ENCODE peak calls at places on chromosomes 5 and 9, in four cellular contexts. G, Z, K and A are unnamed samples.

GRCh38 chr5:43565043-43565442 is 8.2 kb upstream of the PAIP1 start:
- DNase-seq in K (no peak), Z (no peak), G (no peak), A (no peak)

GRCh38 chr9:68706579-68707201 is 1.6 kb downstream of the PIP5K1B start:
- DNase-seq in K (peak), G (no peak), Z (no peak), A (no peak)

GRCh38 chr9:79652598-79652997 is 80.8 kb downstream of the TLE4 start:
- DNase-seq in G (no peak), K (no peak), Z (no peak), A (no peak)

GRCh38 chr5:173735171-173735570 is 118.7 kb upstream of the BOD1 start:
- DNase-seq in K (no peak), G (no peak), Z (no peak), A (no peak)

GRCh38 chr5:35246411-35246810 is 16.1 kb upstream of the PRLR start:
- DNase-seq in K (no peak), Z (no peak), G (peak), A (no peak)

GRCh38 chr9:121447341-121447834 is 52.3 kb downstream of the GGTA1 start:
- DNase-seq in Z (no peak), K (no peak), G (no peak), A (no peak)

GRCh38 chr5:59416441-59416840 is 477.1 kb downstream of the PDE4D start:
- DNase-seq in K (no peak), G (peak), Z (no peak), A (no peak)

GRCh38 chr9:90107021-90107771 is 502.4 kb downstream of the GADD45G start:
- DNase-seq in G (no peak), Z (no peak), K (no peak), A (no peak)

GRCh38 chr5:138468133-138468965 is 3.1 kb downstream of the EGR1 start:
- DNase-seq in G (no peak), Z (no peak), K (no peak), A (no peak)

GRCh38 chr5:113381015-113381326 is 53.8 kb downstream of the TSSK1B start:
- DNase-seq in G (no peak), K (no peak), Z (no peak), A (no peak)

GRCh38 chr5:41408676-41409443 is 101.5 kb downstream of the PLCXD3 start:
- DNase-seq in G (no peak), K (no peak), Z (no peak), A (no peak)

GRCh38 chr5:81222285-81222684 is 10.8 kb upstream of the CKMT2 start:
- DNase-seq in K (no peak), G (no peak), Z (no peak), A (no peak)

GRCh38 chr5:166979576-166979975 is 1311.9 kb upstream of the WWC1 start:
- DNase-seq in Z (no peak), K (no peak), G (no peak), A (no peak)

GRCh38 chr5:68433921-68434879 is 218.6 kb downstream of the PIK3R1 start:
- DNase-seq in Z (peak), G (peak), K (peak), A (peak)

GRCh38 chr5:28328691-28329090 is 1290.3 kb upstream of the CDH9 start:
- DNase-seq in Z (no peak), K (no peak), G (no peak), A (no peak)
- H3K27ac ChIP-seq in Z (no peak), K (no peak), G (no peak), A (no peak)

GRCh38 chr9:96040591-96041461 is 165.3 kb downstream of the ERCC6L2 start:
- DNase-seq in K (no peak), Z (peak), G (peak), A (no peak)
- TF ChIP-seq CBX5 in K (no peak), Z (no peak), G (no peak), A (no peak)

DNA sequence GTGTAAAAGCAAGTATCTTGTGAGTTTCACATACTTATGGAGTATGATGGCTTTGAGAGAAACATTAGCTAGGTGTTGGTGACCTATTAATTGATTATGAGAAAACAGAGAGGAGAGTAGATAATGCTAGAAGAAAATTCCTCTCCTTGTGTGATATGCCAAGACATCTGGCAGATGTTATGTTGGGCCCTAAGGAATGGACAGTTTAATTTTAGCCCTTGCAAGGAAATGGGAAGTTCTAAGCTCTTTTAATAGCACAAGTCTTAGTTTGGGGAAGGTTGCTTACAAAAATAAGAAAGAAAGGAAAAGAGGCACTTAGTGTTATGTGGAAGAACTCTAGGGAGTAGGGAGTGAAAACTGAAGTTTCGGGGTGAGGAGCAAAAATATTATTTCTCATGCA is 5.1 kb downstream of the ZNF462 start:
- DNase-seq in Z (no peak), K (no peak), G (no peak), A (no peak)
- H3K27ac ChIP-seq in Z (no peak), K (no peak), G (no peak), A (no peak)

GRCh38 chr5:77143998-77144836 is 57.1 kb upstream of the ZBED3 start:
- DNase-seq in Z (peak), K (peak), G (peak), A (peak)
- TF ChIP-seq CBX5 in Z (no peak), K (no peak), G (no peak), A (no peak)

GRCh38 chr5:158845941-158846340 is 253.8 kb downstream of the EBF1 start:
- DNase-seq in G (no peak), Z (no peak), K (no peak), A (no peak)

GRCh38 chr5:158848634-158849033 is 251.1 kb downstream of the EBF1 start:
- DNase-seq in K (peak), G (no peak), Z (no peak), A (no peak)

GRCh38 chr5:158849219-158849791 is 250.4 kb downstream of the EBF1 start:
- DNase-seq in G (no peak), Z (no peak), K (no peak), A (no peak)

GRCh38 chr5:158851488-158851887 is 248.2 kb downstream of the EBF1 start:
- DNase-seq in Z (no peak), K (no peak), G (no peak), A (no peak)

GRCh38 chr5:158847772-158848171 is 251.9 kb downstream of the EBF1 start:
- DNase-seq in G (no peak), Z (no peak), K (no peak), A (no peak)
- H3K27ac ChIP-seq in G (no peak), Z (no peak), K (peak), A (no peak)

GRCh38 chr5:9408964-9409363 is 136.9 kb downstream of the SEMA5A start:
- DNase-seq in K (no peak), Z (no peak), G (no peak), A (no peak)

GRCh38 chr5:9411142-9411541 is 134.7 kb downstream of the SEMA5A start:
- DNase-seq in G (no peak), Z (no peak), K (no peak), A (no peak)

GRCh38 chr5:9405196-9405754 is 140.6 kb downstream of the SEMA5A start:
- DNase-seq in Z (no peak), K (peak), G (no peak), A (no peak)

GRCh38 chr5:9409413-9410089 is 136.3 kb downstream of the SEMA5A start:
- DNase-seq in G (no peak), Z (no peak), K (no peak), A (no peak)
- TF ChIP-seq CBX5 in G (no peak), Z (no peak), K (no peak), A (no peak)